ENCODE peak calls at places on chromosomes 4 and X, in six cellular contexts. W is activated CD8-positive, alpha-beta T cell treated with anti-CD3 and anti-CD28 coated beads for 36 hours; C is pancreas; E is tibial artery; G is omental fat pad; Z is foreskin fibroblast. R is an unnamed sample.

GRCh38 chr4:172142331-172142738 is 329.1 kb downstream of the GALNTL6 start:
- DNase-seq in W (no peak), C (no peak), E (no peak), G (no peak), Z (peak; percentile 46), R (no peak)

GRCh38 chr4:181784881-181785280 is 458.3 kb upstream of the TENM3 start:
- DNase-seq in W (no peak), C (no peak), E (no peak), G (no peak), Z (no peak), R (no peak)

GRCh38 chr4:24781999-24782745 is 13.2 kb upstream of the SOD3 start:
- DNase-seq in W (no peak), C (no peak), E (no peak), G (no peak), Z (peak; percentile 57), R (no peak)

GRCh38 chr4:10160280-10160856 is 43.8 kb upstream of the WDR1 start:
- DNase-seq in W (no peak), C (no peak), E (no peak), G (no peak), Z (peak; percentile 30), R (no peak)

GRCh38 chr4:58515206-58515605 is 1405.0 kb upstream of the IGFBP7 start:
- DNase-seq in W (no peak), C (no peak), E (no peak), G (no peak), Z (no peak), R (no peak)

GRCh38 chr4:111362891-111363290 is 740.0 kb upstream of the PITX2 start:
- DNase-seq in W (no peak), C (no peak), E (no peak), G (no peak), Z (peak; percentile 89), R (no peak)

GRCh38 chr4:40918330-40918729 is 168.6 kb downstream of the NSUN7 start:
- DNase-seq in W (no peak), C (no peak), E (peak; percentile 91), G (no peak), Z (peak; percentile 94), R (no peak)

GRCh38 chr4:115090483-115091075 is 22.8 kb downstream of the NDST4 start:
- DNase-seq in W (no peak), C (no peak), E (no peak), G (no peak), Z (peak; percentile 18), R (no peak)

GRCh38 chr4:174222266-174222872 is 61.1 kb downstream of the FBXO8 start:
- DNase-seq in W (no peak), C (no peak), E (no peak), G (no peak), Z (peak; percentile 43), R (no peak)

GRCh38 chr4:48375651-48376291 is 34.4 kb downstream of the SLAIN2 start:
- DNase-seq in W (no peak), C (no peak), E (no peak), G (no peak), Z (peak; percentile 94), R (no peak)

GRCh38 chr4:139844459-139845036 is 178.9 kb downstream of the MGST2 start:
- DNase-seq in W (no peak), C (no peak), E (no peak), G (no peak), Z (peak; percentile 46), R (no peak)

GRCh38 chr4:99506781-99507180 is 4.0 kb upstream of the C4orf17 start:
- DNase-seq in W (no peak), C (no peak), E (no peak), G (no peak), Z (peak; percentile 6), R (no peak)

GRCh38 chr4:122300776-122301175 is 78.0 kb upstream of the ADAD1 start:
- DNase-seq in W (no peak), C (no peak), E (no peak), G (no peak), Z (peak; percentile 22), R (no peak)

GRCh38 chr4:171334549-171334948 is 478.7 kb upstream of the GALNTL6 start:
- DNase-seq in W (no peak), C (no peak), E (no peak), G (no peak), Z (no peak), R (no peak)

GRCh38 chrX:149312097-149312496 is 193.0 kb downstream of the IDS start:
- DNase-seq in W (no peak), C (no peak), E (no peak), G (no peak), Z (no peak), R (no peak)

GRCh38 chr4:183422962-183423653 is 21.3 kb upstream of the CDKN2AIP start:
- DNase-seq in W (no peak), C (no peak), E (no peak), G (no peak), Z (peak; percentile 56), R (no peak)

GRCh38 chr4:170868191-170868590 is 778.4 kb upstream of the AADAT start:
- DNase-seq in W (no peak), C (no peak), E (no peak), G (no peak), Z (no peak), R (no peak)

GRCh38 chr4:118740869-118741268 is 55.7 kb downstream of the METTL14 start:
- DNase-seq in W (no peak), C (no peak), E (no peak), G (no peak), Z (peak; percentile 35), R (no peak)

GRCh38 chr4:15963568-15963967 is 593 bp upstream of the FGFBP2 start:
- DNase-seq in W (peak; percentile 92), C (no peak), E (no peak), G (no peak), Z (no peak), R (no peak)

GRCh38 chrX:16033336-16033735 is 90.0 kb upstream of the GRPR start:
- DNase-seq in W (no peak), C (no peak), E (no peak), G (no peak), Z (peak; percentile 73), R (no peak)

GRCh38 chr4:105548483-105548882 is 3.9 kb upstream of the ARHGEF38 start:
- DNase-seq in W (no peak), C (no peak), E (no peak), G (no peak), Z (no peak), R (no peak)

GRCh38 chrX:22088326-22088725 is 56.2 kb downstream of the PHEX start:
- DNase-seq in W (no peak), C (no peak), E (no peak), G (no peak), Z (no peak), R (no peak)

GRCh38 chr4:145954924-145955339 is 16.3 kb upstream of the ZNF827 start:
- DNase-seq in W (no peak), C (no peak), E (no peak), G (no peak), Z (peak; percentile 88), R (no peak)

GRCh38 chrX:10892605-10893225 is 218.4 kb upstream of the HCCS start:
- DNase-seq in W (no peak), C (no peak), E (no peak), G (no peak), Z (no peak), R (no peak)

GRCh38 chrX:134631404-134632346 is 26.6 kb downstream of the PLAC1 start:
- DNase-seq in W (no peak), C (no peak), E (peak; percentile 22), G (no peak), Z (peak; percentile 84), R (no peak)

GRCh38 chr4:75195111-75195510 is 262.2 kb downstream of the PARM1 start:
- DNase-seq in W (no peak), C (no peak), E (no peak), G (no peak), Z (no peak), R (no peak)

GRCh38 chrX:63810746-63811145 is 25.7 kb upstream of the ARHGEF9 start:
- DNase-seq in W (no peak), C (no peak), E (no peak), G (no peak), Z (no peak), R (no peak)

GRCh38 chrX:63809158-63809557 is 24.1 kb upstream of the ARHGEF9 start:
- DNase-seq in W (no peak), C (no peak), E (no peak), G (no peak), Z (no peak), R (no peak)

DNA sequence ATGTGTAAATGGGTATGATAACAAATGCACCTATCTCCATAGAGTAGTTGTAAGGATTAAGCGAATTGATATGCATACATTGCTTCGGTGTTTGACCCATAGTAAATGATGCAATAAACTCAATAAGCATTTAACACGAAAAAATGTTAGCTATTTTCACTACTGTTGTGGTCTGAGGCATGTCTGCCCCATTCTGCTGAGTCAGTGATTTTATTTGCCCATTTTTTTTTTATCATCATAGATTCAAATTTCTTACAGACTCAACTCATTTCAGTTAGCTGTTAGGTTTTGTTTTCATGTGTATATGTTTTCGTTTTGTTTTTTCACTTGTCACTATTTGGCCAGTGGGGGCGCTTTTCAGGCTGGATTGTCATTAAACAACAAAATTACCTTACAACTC is 27.8 kb upstream of the ARHGEF9 start:
- DNase-seq in W (no peak), C (no peak), E (no peak), G (no peak), Z (no peak), R (no peak)
- TF ChIP-seq CTCF in W (no peak), C (no peak), E (no peak), G (no peak), Z (no peak), R (no peak)

GRCh38 chr4:64713256-64713840 is 304.1 kb upstream of the TECRL start:
- DNase-seq in W (no peak), C (no peak), E (no peak), G (no peak), Z (peak; percentile 0), R (no peak)
- TF ChIP-seq CTCF in W (peak; percentile 50), C (peak; percentile 35), E (no peak), G (no peak), Z (peak; percentile 21), R (peak; percentile 65)

GRCh38 chr4:147824884-147825283 is 93.0 kb downstream of the ARHGAP10 start:
- DNase-seq in W (no peak), C (no peak), E (no peak), G (no peak), Z (no peak), R (no peak)
- TF ChIP-seq CTCF in W (no peak), C (no peak), E (no peak), G (no peak), Z (no peak), R (no peak)

DNA sequence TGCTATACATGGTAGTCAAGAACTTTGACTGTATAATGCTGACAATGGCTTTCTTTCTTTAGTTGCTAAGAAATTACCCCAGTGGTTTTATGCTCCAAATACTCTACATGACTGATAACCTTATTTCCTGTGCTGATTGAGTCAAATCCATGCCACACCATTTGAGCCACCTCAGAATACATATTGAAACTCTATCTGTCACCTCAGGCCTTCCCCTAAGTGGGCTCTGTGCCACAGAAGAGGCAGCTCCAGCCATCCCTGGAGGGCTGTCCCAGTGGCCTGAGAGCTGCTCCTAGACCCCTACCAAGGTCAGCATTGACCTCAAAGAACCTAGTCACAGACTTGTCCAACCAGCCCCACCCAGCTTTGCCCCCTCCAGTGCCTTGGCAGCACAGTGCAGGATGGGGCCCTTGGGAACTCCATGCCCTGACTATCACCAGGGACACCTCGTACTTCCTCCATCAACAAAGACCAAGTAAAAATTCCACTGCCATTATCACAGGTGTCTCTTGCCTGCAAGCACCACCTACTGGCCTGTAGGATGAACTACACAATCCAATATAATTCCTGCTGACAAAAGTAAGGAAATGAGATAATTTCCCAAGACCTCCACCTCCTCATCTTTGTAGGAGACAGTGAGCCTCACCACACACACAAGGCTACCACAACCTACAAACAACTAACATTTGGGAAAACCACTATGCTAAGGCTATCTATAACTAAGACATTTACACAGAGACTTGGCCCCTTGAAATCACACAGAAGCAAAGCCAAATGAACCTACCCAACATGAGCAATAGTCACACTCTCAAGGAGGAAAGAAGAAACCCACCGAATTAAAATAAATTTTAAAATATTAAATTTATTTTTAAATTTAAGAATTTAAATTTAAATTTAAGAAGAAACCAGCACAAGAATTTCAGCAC is 239.9 kb downstream of the NKX6-1 start:
- DNase-seq in W (no peak), C (no peak), E (no peak), G (no peak), Z (peak; percentile 10), R (no peak)
- TF ChIP-seq CTCF in W (peak; percentile 51), C (peak; percentile 21), E (no peak), G (no peak), Z (peak; percentile 62), R (peak; percentile 63)